ENCODE peak calls at places on chromosomes 7 and 10, in eight cellular contexts. K is transverse colon, T is tibial nerve, B is A549, Q is stomach, V is suprapubic skin, U is esophagus muscularis mucosa, H is upper lobe of left lung. D is an unnamed sample.

GRCh38 chr7:83579740-83580139 is 69.2 kb downstream of the SEMA3E start:
- DNase-seq in K (no peak), Q (no peak), H (no peak), T (no peak), V (no peak), B (no peak), U (no peak), D (no peak)

GRCh38 chr7:956031-956430 is 1.6 kb upstream of the ADAP1 start:
- DNase-seq in Q (no peak), B (no peak), U (no peak), K (peak; percentile 5), T (no peak), H (no peak), V (no peak), D (peak; percentile 65)

GRCh38 chr7:149823191-149823630 is 15.0 kb upstream of the ZNF862 start:
- DNase-seq in V (no peak), B (no peak), Q (no peak), U (no peak), T (no peak), K (no peak), H (no peak), D (no peak)

GRCh38 chr7:136117539-136117938 is 140.4 kb upstream of the MTPN start:
- DNase-seq in K (no peak), H (no peak), T (no peak), V (no peak), Q (no peak), B (no peak), U (no peak), D (no peak)

GRCh38 chr7:50857804-50858203 is 75.1 kb upstream of the GRB10 start:
- DNase-seq in H (no peak), B (no peak), U (no peak), K (no peak), T (no peak), Q (no peak), V (no peak), D (no peak)

GRCh38 chr7:116461500-116461899 is 38.0 kb upstream of the CAV2 start:
- DNase-seq in T (no peak), K (no peak), H (no peak), B (no peak), Q (no peak), U (no peak), V (no peak), D (no peak)

GRCh38 chr7:71457881-71458590 is 326.1 kb downstream of the GALNT17 start:
- DNase-seq in B (no peak), V (no peak), Q (no peak), H (no peak), K (no peak), U (no peak), T (no peak), D (no peak)

GRCh38 chr7:157138101-157138423 is 664 bp upstream of the UBE3C start:
- DNase-seq in K (no peak), Q (no peak), H (no peak), T (no peak), B (no peak), U (no peak), V (no peak), D (no peak)

GRCh38 chr7:92731327-92732063 is 104.9 kb downstream of the CDK6 start:
- DNase-seq in Q (no peak), T (no peak), B (no peak), H (no peak), K (no peak), U (no peak), V (no peak), D (no peak)

GRCh38 chr7:43394441-43395130 is 188.3 kb upstream of the STK17A start:
- DNase-seq in H (no peak), V (no peak), K (no peak), U (no peak), Q (no peak), T (no peak), B (no peak), D (no peak)

GRCh38 chr10:97200616-97201015 is 14.9 kb upstream of the SLIT1 start:
- DNase-seq in T (no peak), K (no peak), H (no peak), U (no peak), B (no peak), Q (no peak), V (peak; percentile 13), D (peak; percentile 18)

GRCh38 chr10:125153693-125154490 is 6.5 kb downstream of the CTBP2 start:
- DNase-seq in T (no peak), Q (peak; percentile 58), V (no peak), K (no peak), H (no peak), U (no peak), B (no peak), D (no peak)

GRCh38 chr7:95420996-95421846 is 13.6 kb downstream of the PON2 start:
- DNase-seq in T (no peak), U (no peak), B (peak; percentile 63), H (no peak), Q (no peak), V (no peak), K (no peak), D (no peak)
- TF ChIP-seq EP300 in T (no peak), U (no peak), B (no peak), H (no peak), Q (no peak), V (no peak), K (no peak), D (no peak)

GRCh38 chr7:17672774-17673173 is 267.5 kb downstream of the SNX13 start:
- DNase-seq in Q (no peak), B (no peak), U (no peak), K (no peak), V (no peak), H (no peak), T (no peak), D (no peak)
- TF ChIP-seq EP300 in Q (no peak), B (no peak), U (no peak), K (no peak), V (no peak), H (no peak), T (no peak), D (no peak)

GRCh38 chr10:131576341-131577177 is 265.0 kb upstream of the TCERG1L start:
- DNase-seq in V (peak; percentile 59), U (no peak), K (no peak), H (peak; percentile 14), Q (peak; percentile 24), B (no peak), T (no peak), D (no peak)
- TF ChIP-seq EP300 in V (no peak), U (no peak), K (no peak), H (no peak), Q (no peak), B (no peak), T (no peak), D (no peak)

DNA sequence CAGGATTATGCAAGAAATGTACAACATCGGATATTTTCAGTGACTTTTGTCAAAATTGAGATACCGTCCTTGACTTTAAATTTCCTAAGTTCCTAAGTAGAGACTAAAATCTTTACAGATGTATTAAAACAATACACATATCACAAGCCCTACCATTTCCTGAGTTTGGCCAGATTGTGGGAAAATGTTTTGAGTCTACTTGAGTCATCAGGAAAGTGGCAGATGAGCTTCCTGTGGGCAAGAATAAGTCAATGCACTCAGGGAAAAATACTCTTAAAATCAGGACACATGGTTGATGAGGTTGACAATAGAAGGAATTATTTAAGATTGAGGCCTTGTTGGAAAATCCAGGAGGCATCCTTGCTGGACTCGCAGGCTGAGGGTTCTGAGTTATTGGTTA is 162.5 kb downstream of the SNX10 start:
- DNase-seq in T (no peak), B (no peak), H (no peak), K (no peak), Q (no peak), U (no peak), V (no peak), D (no peak)
- TF ChIP-seq EP300 in T (no peak), B (no peak), H (no peak), K (no peak), Q (no peak), U (no peak), V (no peak), D (no peak)

DNA sequence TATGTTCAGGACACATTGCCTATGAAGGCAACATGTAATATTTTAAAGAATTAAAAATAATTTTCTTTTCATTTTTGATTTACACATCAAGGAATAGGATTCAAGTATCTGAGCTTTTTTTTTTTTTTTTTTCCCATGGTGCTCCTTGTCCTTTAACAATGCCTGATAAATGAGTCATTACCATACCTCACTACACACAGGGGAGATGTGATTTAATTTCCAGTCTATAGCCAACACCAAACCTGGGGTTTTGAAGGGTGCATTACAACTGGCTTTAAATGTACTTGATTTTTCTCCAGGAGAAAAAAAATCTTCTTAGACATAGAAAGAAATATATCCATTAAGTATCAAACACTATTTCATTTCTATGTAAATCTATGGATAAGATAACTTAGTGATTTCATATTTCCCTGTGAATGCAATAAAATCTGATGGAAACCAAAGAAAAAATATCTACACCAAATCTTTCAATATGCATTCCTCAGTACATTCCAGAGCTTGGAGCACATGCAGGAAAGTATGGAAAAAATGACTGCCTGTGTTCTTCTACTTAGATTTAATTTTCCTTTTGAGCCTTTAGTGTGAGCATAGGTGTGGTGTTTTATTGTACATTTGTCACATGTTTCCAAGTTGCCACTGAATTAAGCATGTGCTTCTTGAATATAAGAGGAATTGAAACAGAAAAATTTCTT is 204.8 kb upstream of the MEOX2 start:
- DNase-seq in U (no peak), T (no peak), Q (no peak), K (no peak), V (no peak), H (no peak), B (no peak), D (no peak)
- TF ChIP-seq EP300 in U (no peak), T (no peak), Q (no peak), K (no peak), V (no peak), H (no peak), B (no peak), D (no peak)

GRCh38 chr10:127866276-127867013 is 26.3 kb downstream of the CLRN3 start:
- DNase-seq in K (no peak), V (no peak), U (no peak), Q (no peak), B (no peak), H (no peak), T (no peak), D (no peak)
- TF ChIP-seq EP300 in K (no peak), V (no peak), U (no peak), Q (no peak), B (no peak), H (no peak), T (no peak), D (no peak)

GRCh38 chr7:16071246-16071857 is 350.0 kb downstream of the CRPPA start:
- DNase-seq in H (no peak), K (peak; percentile 10), Q (no peak), B (peak; percentile 61), U (no peak), V (no peak), T (no peak), D (no peak)
- TF ChIP-seq EP300 in H (no peak), K (no peak), Q (no peak), B (no peak), U (no peak), V (no peak), T (no peak), D (no peak)